ENCODE peak calls at places on chromosomes 13 and 19, in four cellular contexts. L is cardiac muscle cell, N is heart left ventricle, X is body of pancreas. G is an unnamed sample. For H3K9me3, the result is how much of the 10 kb centered on the place peaks cover.

GRCh38 chr13:91328726-91329125 is 18.8 kb upstream of the MIR17HG start:
- DNase-seq in L (no peak), N (no peak), X (no peak), G (no peak)

GRCh38 chr13:31846984-31847752 is 107.8 kb downstream of the RXFP2 start:
- DNase-seq in L (no peak), N (no peak), X (no peak), G (no peak)

GRCh38 chr13:85277753-85278152 is 521.5 kb downstream of the SLITRK6 start:
- DNase-seq in L (no peak), N (no peak), X (no peak), G (no peak)

GRCh38 chr19:28542394-28543243 is 670.3 kb downstream of the UQCRFS1 start:
- DNase-seq in L (no peak), N (no peak), X (no peak), G (no peak)

GRCh38 chr19:15672580-15673175 is at the start of gene CYP4F12:
- DNase-seq in L (no peak), N (peak), X (peak), G (peak)

GRCh38 chr19:38932425-38933179 is 1.9 kb downstream of the MRPS12 start:
- DNase-seq in L (peak), N (no peak), X (peak), G (no peak)

GRCh38 chr13:26062853-26063444 is 11.1 kb upstream of the SHISA2 start:
- DNase-seq in L (peak), N (no peak), X (peak), G (peak)

GRCh38 chr19:2385053-2385721 is 25.1 kb downstream of the TMPRSS9 start:
- DNase-seq in L (peak), N (no peak), X (peak), G (no peak)

GRCh38 chr19:9000933-9001332 is 9.3 kb downstream of the MUC16 start:
- DNase-seq in L (no peak), N (no peak), X (no peak), G (no peak)
- H3K9me3 ChIP-seq in L (under half), N (under half), X (under half), G (under half)

GRCh38 chr19:24166055-24166454 is 79.1 kb downstream of the ZNF254 start:
- DNase-seq in L (no peak), N (no peak), X (no peak), G (no peak)
- H3K9me3 ChIP-seq in L (under half), N (under half), X (under half), G (under half)

GRCh38 chr19:44005968-44006367 is 3.2 kb downstream of the ZNF230 start:
- DNase-seq in L (no peak), N (no peak), X (no peak), G (no peak)
- H3K9me3 ChIP-seq in L (under half), N (under half), X (under half), G (under half)

GRCh38 chr19:52601025-52601973 is 31.2 kb downstream of the ZNF701 start:
- DNase-seq in L (peak), N (peak), X (peak), G (peak)

GRCh38 chr19:52603558-52604207 is 33.6 kb downstream of the ZNF701 start:
- DNase-seq in L (no peak), N (no peak), X (no peak), G (no peak)

GRCh38 chr19:52602931-52603330 is 32.8 kb downstream of the ZNF701 start:
- DNase-seq in L (no peak), N (no peak), X (no peak), G (no peak)

GRCh38 chr19:52600639-52601024 is 30.5 kb downstream of the ZNF701 start:
- DNase-seq in L (no peak), N (peak), X (no peak), G (no peak)

DNA sequence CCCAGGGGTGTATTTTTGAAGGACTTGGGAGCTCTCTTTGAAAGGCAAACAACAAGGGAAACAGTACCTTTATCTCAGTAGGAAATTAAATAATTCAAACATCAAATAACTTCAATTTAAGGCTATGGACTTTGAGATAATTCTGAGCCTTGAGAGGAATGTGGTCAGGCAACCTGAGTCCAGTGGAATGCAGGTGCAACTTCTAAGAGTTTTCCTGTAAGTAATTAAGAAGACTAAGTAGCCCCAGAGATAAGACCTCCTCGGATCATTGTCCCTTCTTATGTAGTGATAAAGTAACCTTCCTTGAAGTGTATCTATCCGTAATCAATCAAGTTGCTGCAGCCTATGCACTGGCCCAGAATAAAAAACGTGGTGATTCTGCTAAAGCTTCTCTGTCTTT is 29.2 kb downstream of the ZNF701 start:
- DNase-seq in L (no peak), N (no peak), X (no peak), G (no peak)
- H3K9me3 ChIP-seq in L (under half), N (under half), X (under half), G (under half)

GRCh38 chr13:39498471-39499114 is 104.4 kb downstream of the LHFPL6 start:
- DNase-seq in L (no peak), N (no peak), X (no peak), G (no peak)
- H3K9me3 ChIP-seq in L (under half), N (under half), X (under half), G (under half)

GRCh38 chr19:9149976-9150375 is 9.8 kb downstream of the ZNF317 start:
- DNase-seq in L (no peak), N (no peak), X (no peak), G (no peak)
- H3K9me3 ChIP-seq in L (under half), N (under half), X (under half), G (under half)

GRCh38 chr13:18961383-18962117 is 220.1 kb downstream of the TUBA3C start:
- DNase-seq in L (no peak), N (no peak), X (no peak), G (no peak)

GRCh38 chr13:18960637-18961227 is 220.9 kb downstream of the TUBA3C start:
- DNase-seq in L (no peak), N (no peak), X (no peak), G (no peak)

GRCh38 chr13:18959996-18960395 is 221.6 kb downstream of the TUBA3C start:
- DNase-seq in L (no peak), N (no peak), X (no peak), G (no peak)

GRCh38 chr13:18964942-18965341 is 216.7 kb downstream of the TUBA3C start:
- DNase-seq in L (no peak), N (no peak), X (no peak), G (no peak)

DNA sequence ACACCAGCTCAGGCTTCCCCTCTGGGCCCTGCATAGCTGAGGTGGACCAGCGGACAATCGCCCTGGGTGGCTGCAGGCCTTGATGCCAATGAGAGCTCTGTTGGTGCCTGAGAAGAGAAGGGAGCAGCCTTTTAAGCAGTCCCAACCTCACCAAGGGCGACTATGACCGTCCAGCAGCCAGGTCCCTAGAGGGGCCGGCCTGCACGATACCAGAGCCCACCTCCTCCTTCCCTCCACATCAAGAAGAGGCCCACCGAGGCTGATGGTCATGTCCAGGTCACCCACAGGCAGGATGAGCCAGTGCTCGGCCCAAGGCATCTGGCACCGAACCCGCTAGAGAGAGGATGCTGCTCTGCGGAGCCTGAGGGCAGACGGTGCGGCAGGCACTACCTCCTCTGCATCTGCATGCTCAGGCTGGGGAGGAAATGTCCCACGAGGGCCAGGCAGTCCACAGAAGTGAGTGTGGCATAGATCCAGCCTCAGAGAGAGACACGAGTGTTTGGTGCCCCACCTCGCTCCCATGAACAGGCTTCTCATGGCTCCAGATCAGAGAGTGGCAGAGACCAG is 219.4 kb downstream of the TUBA3C start:
- DNase-seq in L (no peak), N (no peak), X (no peak), G (no peak)
- H3K9me3 ChIP-seq in L (under half), N (under half), X (under half), G (under half)